ENCODE peak calls at places on chromosomes 4 and X, in ten cellular contexts. W is germinal center; B is stromal cell of bone marrow; Q is OCI-LY7; M is lung; Y is activated naive CD4-positive, alpha-beta T cell treated with anti-CD3 and anti-CD28 coated beads, Interleukin-2, amount 50 U/mL, for 72 hours; R is sciatic nerve; G is activated CD8-positive, alpha-beta memory T cell treated with anti-CD3 and anti-CD28 coated beads for 1 hour; T is NCI-H774; C is tibial nerve. S is an unnamed sample.

GRCh38 chr4:74969507-74970474 is 36.9 kb downstream of the PARM1 start:
- DNase-seq in M (no peak), G (no peak), C (no peak), T (no peak), Q (no peak), B (no peak), R (no peak), W (no peak), Y (no peak), S (no peak)

GRCh38 chr4:165874072-165874798 is 1.2 kb downstream of the TLL1 start:
- DNase-seq in C (no peak), R (no peak), Q (no peak), M (no peak), G (no peak), T (no peak), B (no peak), W (no peak), Y (no peak), S (no peak)

GRCh38 chrX:40140706-40141499 is 43.1 kb upstream of the BCOR start:
- DNase-seq in C (peak; percentile 50), M (no peak), G (no peak), W (no peak), Y (no peak), B (no peak), R (peak; percentile 75), Q (peak; percentile 19), T (no peak), S (peak; percentile 6)

GRCh38 chrX:40845331-40845911 is 110.1 kb upstream of the MED14 start:
- DNase-seq in Q (no peak), W (no peak), R (no peak), B (peak; percentile 86), M (no peak), Y (no peak), T (no peak), C (no peak), G (no peak), S (peak; percentile 88)

GRCh38 chr4:2217726-2218125 is 24.2 kb downstream of the HAUS3 start:
- DNase-seq in Q (no peak), G (no peak), R (no peak), Y (no peak), C (no peak), B (no peak), T (no peak), M (no peak), W (no peak), S (no peak)

GRCh38 chrX:119067023-119067739 is 5.6 kb upstream of the CT47C1 start:
- DNase-seq in W (peak; percentile 27), Y (peak; percentile 41), C (peak; percentile 67), R (peak; percentile 72), G (no peak), B (peak; percentile 44), M (peak; percentile 46), T (peak; percentile 43), Q (peak; percentile 43), S (peak; percentile 11)

GRCh38 chr4:156971623-156972369 is at the start of gene PDGFC:
- DNase-seq in Q (no peak), G (no peak), R (peak; percentile 86), M (peak; percentile 80), W (peak; percentile 5), Y (no peak), T (peak; percentile 49), B (no peak), C (peak; percentile 48), S (peak; percentile 85)

GRCh38 chr4:145347684-145348083 is 134.0 kb upstream of the SMAD1 start:
- DNase-seq in R (no peak), Q (no peak), Y (no peak), G (no peak), B (peak; percentile 18), C (no peak), T (no peak), W (no peak), M (no peak), S (no peak)

GRCh38 chrX:8084023-8084422 is 87.0 kb downstream of the VCX2 start:
- DNase-seq in M (no peak), C (no peak), T (no peak), B (peak; percentile 10), R (no peak), Q (no peak), Y (no peak), G (no peak), W (no peak), S (no peak)

GRCh38 chr4:20464381-20464780 is 212.7 kb downstream of the SLIT2 start:
- DNase-seq in W (no peak), R (no peak), M (no peak), Y (no peak), Q (no peak), G (no peak), T (no peak), C (no peak), B (peak; percentile 54), S (peak; percentile 40)

GRCh38 chr4:4407299-4408131 is 20.6 kb downstream of the NSG1 start:
- DNase-seq in Y (no peak), R (no peak), G (no peak), C (no peak), Q (no peak), W (no peak), M (no peak), T (no peak), B (no peak), S (no peak)

GRCh38 chrX:39859991-39860861 is 237.5 kb downstream of the BCOR start:
- DNase-seq in G (peak; percentile 57), R (no peak), Q (peak; percentile 78), B (no peak), Y (peak; percentile 75), C (no peak), W (peak; percentile 39), T (peak; percentile 9), M (peak; percentile 30), S (peak; percentile 75)

GRCh38 chr4:36111180-36111579 is 133.1 kb downstream of the ARAP2 start:
- DNase-seq in M (no peak), Q (no peak), Y (no peak), C (no peak), B (no peak), R (no peak), G (no peak), T (no peak), W (no peak), S (no peak)

GRCh38 chrX:48460606-48461005 is 9.5 kb downstream of the SLC38A5 start:
- DNase-seq in R (no peak), C (no peak), W (no peak), B (no peak), T (no peak), M (no peak), Y (no peak), Q (no peak), G (no peak), S (no peak)

GRCh38 chr4:103018391-103019318 is 850 bp downstream of the SLC9B1 start:
- DNase-seq in B (no peak), M (peak; percentile 33), G (no peak), R (no peak), T (no peak), W (peak; percentile 48), Y (peak; percentile 5), C (peak; percentile 21), Q (peak; percentile 7), S (no peak)

GRCh38 chr4:158896459-158897238 is 127.8 kb downstream of the FNIP2 start:
- DNase-seq in Y (no peak), M (no peak), T (no peak), G (no peak), R (no peak), B (no peak), C (no peak), W (no peak), Q (no peak), S (no peak)

GRCh38 chrX:51867626-51868025 is 25.8 kb upstream of the MAGED1 start:
- DNase-seq in B (no peak), Q (no peak), C (no peak), M (no peak), G (no peak), T (no peak), Y (no peak), R (no peak), W (no peak), S (no peak)

GRCh38 chr4:26321326-26322276 is 787 bp downstream of the RBPJ start:
- DNase-seq in Y (peak; percentile 41), R (peak; percentile 63), G (no peak), B (no peak), T (no peak), W (peak; percentile 17), Q (peak; percentile 50), M (peak; percentile 29), C (no peak), S (no peak)

GRCh38 chr4:77155631-77156345 is 1.2 kb upstream of the CCNG2 start:
- DNase-seq in M (no peak), R (no peak), B (no peak), Q (peak; percentile 38), W (no peak), G (no peak), Y (no peak), C (no peak), T (peak; percentile 14), S (no peak)